ENCODE peak calls at places on chromosomes 1 and 21, in six cellular contexts. P is esophagus squamous epithelium, T is lower lobe of right lung, L is mesendoderm, N is Panc1, D is dorsolateral prefrontal cortex. O is an unnamed sample.

GRCh38 chr1:241714321-241715218 is 62.5 kb downstream of the WDR64 start:
- DNase-seq in P (no peak), D (no peak), N (no peak), T (no peak), L (no peak), O (no peak)

GRCh38 chr1:71080178-71080781 is 555 bp downstream of the ZRANB2 start:
- DNase-seq in T (no peak), N (no peak), D (peak), P (no peak), L (peak), O (peak)

GRCh38 chr1:110542730-110543129 is 23.8 kb upstream of the KCNA10 start:
- DNase-seq in P (no peak), D (no peak), L (peak), N (no peak), T (no peak), O (no peak)

GRCh38 chr21:34261841-34262832 is 101.7 kb upstream of the KCNE2 start:
- DNase-seq in N (no peak), T (no peak), P (no peak), D (no peak), L (no peak), O (peak)

GRCh38 chr1:110225212-110225611 is 15.1 kb downstream of the KCNC4 start:
- DNase-seq in P (no peak), L (no peak), N (no peak), T (no peak), D (no peak), O (no peak)

GRCh38 chr1:205950280-205950679 is 7.0 kb upstream of the SLC26A9 start:
- DNase-seq in D (peak), L (no peak), P (no peak), T (no peak), N (no peak), O (peak)

GRCh38 chr1:179599623-179600249 is 8.1 kb downstream of the TDRD5 start:
- DNase-seq in L (no peak), T (no peak), D (no peak), N (no peak), P (no peak), O (peak)

GRCh38 chr1:58786184-58786926 is 2.5 kb upstream of the JUN start:
- DNase-seq in D (no peak), T (no peak), N (no peak), P (no peak), L (no peak), O (no peak)

GRCh38 chr1:64019818-64020217 is 183.6 kb upstream of the UBE2U start:
- DNase-seq in L (peak), N (no peak), T (no peak), D (no peak), P (no peak), O (no peak)

GRCh38 chr1:64129708-64130107 is 73.7 kb upstream of the UBE2U start:
- DNase-seq in P (no peak), D (no peak), N (no peak), T (no peak), L (no peak), O (no peak)

GRCh38 chr1:61318319-61319125 is 236.2 kb downstream of the NFIA start:
- DNase-seq in T (no peak), P (no peak), L (no peak), D (no peak), N (no peak), O (peak)

GRCh38 chr1:63073530-63074306 is 248.6 kb upstream of the FOXD3 start:
- DNase-seq in N (no peak), P (no peak), L (peak), D (peak), T (no peak), O (peak)

GRCh38 chr1:237938553-237938952 is 47.8 kb upstream of the ZP4 start:
- DNase-seq in T (no peak), D (no peak), L (peak), N (no peak), P (no peak), O (no peak)

GRCh38 chr1:113519561-113519960 is 129.2 kb downstream of the MAGI3 start:
- DNase-seq in D (no peak), N (peak), T (no peak), P (no peak), L (peak), O (no peak)

GRCh38 chr1:30526652-30527345 is 196.6 kb downstream of the MATN1 start:
- DNase-seq in L (no peak), N (no peak), P (no peak), T (no peak), D (no peak), O (no peak)

GRCh38 chr21:28615276-28615675 is 377.4 kb downstream of the LTN1 start:
- DNase-seq in N (no peak), L (peak), P (no peak), T (no peak), D (no peak), O (no peak)

GRCh38 chr1:244395965-244396364 is 55.7 kb downstream of the ADSS2 start:
- DNase-seq in N (no peak), T (no peak), L (peak), P (no peak), D (no peak), O (no peak)

GRCh38 chr1:90613371-90613770 is 103.7 kb downstream of the BARHL2 start:
- DNase-seq in D (no peak), N (no peak), L (peak), T (no peak), P (no peak), O (no peak)

GRCh38 chr1:189775343-189775742 is 702.3 kb downstream of the BRINP3 start:
- DNase-seq in N (no peak), P (no peak), L (peak), T (no peak), D (no peak), O (no peak)

GRCh38 chr1:9198538-9199361 is 35.8 kb upstream of the H6PD start:
- DNase-seq in L (peak), N (no peak), P (no peak), T (no peak), D (no peak), O (no peak)

GRCh38 chr1:19809044-19809750 is 5.9 kb downstream of the RNF186 start:
- DNase-seq in D (no peak), P (no peak), T (no peak), L (no peak), N (no peak), O (no peak)

GRCh38 chr1:46202975-46203737 is at the start of gene LURAP1:
- DNase-seq in N (no peak), L (peak), D (peak), T (peak), P (no peak), O (peak)

GRCh38 chr1:11736746-11737639 is 1.1 kb downstream of the AGTRAP start:
- DNase-seq in L (peak), T (peak), N (no peak), P (no peak), D (no peak), O (peak)

GRCh38 chr1:153402226-153402625 is 11.4 kb upstream of the S100A8 start:
- DNase-seq in P (no peak), D (no peak), T (no peak), N (no peak), L (no peak), O (no peak)

GRCh38 chr1:59046730-59047157 is 250.2 kb upstream of the FGGY start:
- DNase-seq in L (peak), P (no peak), T (no peak), D (no peak), N (no peak), O (no peak)

GRCh38 chr1:105137543-105138444 is 1388.1 kb downstream of the AMY1C start:
- DNase-seq in P (no peak), D (no peak), N (no peak), L (peak), T (no peak), O (no peak)

GRCh38 chr1:186442651-186443114 is 18.2 kb downstream of the PDC start:
- DNase-seq in N (no peak), T (no peak), L (no peak), D (no peak), P (no peak), O (no peak)

GRCh38 chr1:186438567-186438966 is 22.3 kb downstream of the PDC start:
- DNase-seq in L (no peak), P (no peak), N (no peak), D (no peak), T (no peak), O (no peak)

GRCh38 chr1:186446138-186446537 is 14.8 kb downstream of the PDC start:
- DNase-seq in N (no peak), D (no peak), T (no peak), P (no peak), L (no peak), O (no peak)

GRCh38 chr1:186440584-186440983 is 20.3 kb downstream of the PDC start:
- DNase-seq in D (no peak), N (no peak), T (no peak), P (no peak), L (peak), O (no peak)

DNA sequence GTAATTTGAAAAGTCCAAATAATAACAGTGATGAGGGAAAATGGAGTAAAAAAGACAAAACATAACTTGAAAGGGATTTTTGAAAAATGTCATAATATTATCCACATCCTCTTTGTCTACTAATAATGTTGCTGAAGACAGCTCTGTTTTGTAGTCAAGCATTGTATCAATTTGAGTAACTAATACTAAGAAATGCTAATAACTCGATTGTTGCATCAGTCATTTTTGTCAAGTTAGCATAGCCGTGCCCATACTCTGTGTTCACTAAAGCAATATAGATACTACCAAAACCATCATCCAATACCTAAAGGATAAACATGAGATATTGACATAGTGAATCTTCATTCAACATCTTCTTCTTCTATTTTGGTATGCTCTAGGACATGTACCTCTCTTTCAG is 17.3 kb downstream of the PDC start:
- DNase-seq in N (no peak), P (no peak), L (no peak), D (no peak), T (no peak), O (no peak)
- H3K27ac ChIP-seq in N (no peak), P (no peak), L (no peak), D (no peak), T (no peak), O (no peak)

GRCh38 chr1:186896211-186896610 is 67.5 kb downstream of the PLA2G4A start:
- DNase-seq in T (no peak), L (no peak), P (no peak), N (no peak), D (no peak), O (no peak)

GRCh38 chr1:186899577-186899976 is 70.8 kb downstream of the PLA2G4A start:
- DNase-seq in D (no peak), L (no peak), T (no peak), N (no peak), P (no peak), O (no peak)

GRCh38 chr1:186894415-186894814 is 65.7 kb downstream of the PLA2G4A start:
- DNase-seq in P (no peak), N (no peak), L (no peak), T (no peak), D (no peak), O (no peak)

GRCh38 chr1:186899977-186900376 is 71.2 kb downstream of the PLA2G4A start:
- DNase-seq in P (no peak), N (no peak), T (no peak), D (no peak), L (no peak), O (no peak)

GRCh38 chr1:186897008-186897407 is 68.3 kb downstream of the PLA2G4A start:
- DNase-seq in T (no peak), D (no peak), L (no peak), P (no peak), N (no peak), O (no peak)
- H3K27ac ChIP-seq in T (no peak), D (no peak), L (no peak), P (peak), N (no peak), O (no peak)

DNA sequence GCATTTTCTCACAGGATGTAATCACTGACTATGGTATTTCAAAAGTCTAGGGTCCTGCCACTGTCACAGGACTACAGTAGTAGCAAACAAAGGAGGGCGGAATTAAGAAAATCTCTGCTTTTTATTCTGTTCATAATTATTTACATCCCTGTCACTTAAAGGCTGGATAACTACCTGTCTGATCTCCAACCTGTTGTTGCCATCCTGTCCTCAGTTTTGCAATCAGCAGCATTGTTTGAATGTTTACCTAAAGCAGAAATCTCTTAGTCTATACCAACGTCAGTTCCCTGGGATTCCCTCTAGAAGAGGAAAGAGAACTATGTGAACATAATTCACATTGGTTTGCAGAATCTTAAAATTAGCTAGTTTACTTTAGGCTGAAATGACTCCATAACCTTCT is 218.5 kb downstream of the PBX1 start:
- DNase-seq in D (no peak), T (no peak), P (no peak), L (no peak), N (no peak), O (no peak)
- H3K27ac ChIP-seq in D (no peak), T (no peak), P (no peak), L (no peak), N (no peak), O (no peak)

GRCh38 chr1:36366091-36366661 is 19.5 kb downstream of the STK40 start:
- DNase-seq in T (peak), N (no peak), D (peak), L (peak), P (no peak), O (no peak)
- H3K27ac ChIP-seq in T (peak), N (no peak), D (peak), L (no peak), P (peak), O (peak)

GRCh38 chr1:25796807-25797458 is 3.1 kb upstream of the SELENON start:
- DNase-seq in N (peak), T (peak), D (peak), P (no peak), L (peak), O (peak)

GRCh38 chr1:25797939-25798338 is 2.1 kb upstream of the SELENON start:
- DNase-seq in D (no peak), L (peak), P (no peak), T (no peak), N (no peak), O (no peak)

GRCh38 chr1:25799758-25800537 is at the start of gene SELENON:
- DNase-seq in P (no peak), N (no peak), D (peak), L (peak), T (peak), O (peak)

GRCh38 chr1:25799346-25799720 is 660 bp upstream of the SELENON start:
- DNase-seq in D (no peak), L (no peak), T (no peak), N (no peak), P (no peak), O (no peak)

DNA sequence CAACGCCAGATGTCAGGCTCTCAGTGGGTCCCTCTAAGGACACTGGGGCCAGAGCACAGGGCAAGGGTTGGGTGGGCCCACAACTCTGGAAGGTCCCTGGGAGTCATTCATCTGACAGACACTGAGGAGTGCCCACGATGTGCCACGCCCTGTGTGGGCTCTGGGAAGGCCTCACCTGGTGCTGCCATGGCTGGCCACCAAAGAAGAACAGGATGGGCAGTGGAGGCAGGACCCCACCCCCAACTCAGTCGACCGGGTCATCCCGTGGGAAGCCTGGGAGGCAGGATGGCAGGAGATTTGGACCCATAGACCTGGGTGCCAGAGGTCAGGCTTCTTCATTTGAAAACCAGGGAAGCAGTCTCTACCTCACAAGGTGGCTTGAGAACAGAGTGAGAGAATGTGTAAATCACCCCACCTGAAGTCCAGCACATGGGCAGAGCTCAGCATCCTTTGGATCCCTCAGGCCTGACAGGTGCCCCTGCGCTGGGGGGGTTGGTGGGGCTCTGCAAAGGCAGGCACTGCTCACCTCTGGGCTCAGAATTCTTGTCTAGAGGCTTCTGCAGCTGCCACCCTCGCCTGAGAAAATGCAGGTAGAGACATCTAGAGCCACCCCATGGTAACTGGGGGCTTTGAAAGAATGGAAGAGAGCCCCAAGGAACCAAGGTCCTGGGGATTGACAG is 1.2 kb upstream of the SELENON start:
- DNase-seq in P (no peak), N (no peak), D (no peak), L (no peak), T (no peak), O (no peak)
- H3K27ac ChIP-seq in P (peak), N (no peak), D (peak), L (no peak), T (peak), O (no peak)

GRCh38 chr1:67580671-67581403 is 104.2 kb upstream of the GADD45A start:
- DNase-seq in L (peak), T (no peak), N (no peak), D (no peak), P (no peak), O (no peak)

GRCh38 chr1:67584938-67585337 is 100.1 kb upstream of the GADD45A start:
- DNase-seq in P (no peak), L (no peak), T (no peak), D (no peak), N (no peak), O (peak)

GRCh38 chr1:67579623-67580394 is 105.2 kb upstream of the GADD45A start:
- DNase-seq in L (no peak), T (no peak), P (no peak), N (no peak), D (no peak), O (no peak)

GRCh38 chr1:67583462-67583950 is 101.5 kb upstream of the GADD45A start:
- DNase-seq in T (no peak), N (no peak), P (no peak), L (no peak), D (no peak), O (no peak)

DNA sequence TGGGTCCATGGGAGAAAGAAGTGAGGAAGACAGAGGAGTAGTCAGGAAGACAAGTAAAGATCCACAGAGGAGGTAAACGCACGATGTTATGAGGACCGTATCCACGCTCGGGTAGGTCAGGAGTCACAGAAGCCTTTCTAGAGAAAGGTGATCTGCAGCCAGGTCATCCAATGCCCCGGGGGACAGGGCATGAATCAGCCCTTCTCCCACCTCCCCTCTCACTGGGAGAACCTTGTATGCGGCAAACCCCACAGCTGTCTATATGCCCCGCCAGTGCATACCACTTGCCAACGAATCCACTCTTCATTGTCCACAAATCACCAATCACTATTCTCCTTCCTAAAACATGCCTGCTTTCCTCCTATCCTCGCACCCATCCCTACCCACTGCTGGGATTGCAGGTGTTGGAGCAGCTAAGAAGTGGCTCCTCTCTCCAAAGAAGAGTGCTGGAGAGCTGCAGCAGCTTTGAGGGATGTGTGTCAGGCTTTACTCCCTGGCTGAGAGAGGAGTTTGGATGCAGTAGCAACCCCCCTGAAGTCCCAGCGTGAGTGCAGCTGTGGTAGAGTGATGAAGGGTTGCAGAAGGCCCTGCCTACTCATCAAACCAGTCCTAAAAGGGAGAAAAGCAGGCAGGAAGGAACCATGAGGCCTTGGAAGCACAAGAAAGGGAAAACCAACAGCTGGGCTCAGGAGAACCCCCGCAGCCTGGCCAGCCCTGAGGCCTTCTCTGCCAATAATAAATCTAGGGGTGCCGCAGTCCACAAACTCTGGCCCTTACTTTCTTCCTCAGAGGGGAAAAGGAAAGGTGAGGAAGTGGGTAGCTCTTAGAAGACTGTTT is 102.2 kb upstream of the GADD45A start:
- DNase-seq in T (no peak), L (no peak), P (no peak), D (no peak), N (no peak), O (no peak)
- H3K27ac ChIP-seq in T (no peak), L (no peak), P (peak), D (no peak), N (peak), O (no peak)

DNA sequence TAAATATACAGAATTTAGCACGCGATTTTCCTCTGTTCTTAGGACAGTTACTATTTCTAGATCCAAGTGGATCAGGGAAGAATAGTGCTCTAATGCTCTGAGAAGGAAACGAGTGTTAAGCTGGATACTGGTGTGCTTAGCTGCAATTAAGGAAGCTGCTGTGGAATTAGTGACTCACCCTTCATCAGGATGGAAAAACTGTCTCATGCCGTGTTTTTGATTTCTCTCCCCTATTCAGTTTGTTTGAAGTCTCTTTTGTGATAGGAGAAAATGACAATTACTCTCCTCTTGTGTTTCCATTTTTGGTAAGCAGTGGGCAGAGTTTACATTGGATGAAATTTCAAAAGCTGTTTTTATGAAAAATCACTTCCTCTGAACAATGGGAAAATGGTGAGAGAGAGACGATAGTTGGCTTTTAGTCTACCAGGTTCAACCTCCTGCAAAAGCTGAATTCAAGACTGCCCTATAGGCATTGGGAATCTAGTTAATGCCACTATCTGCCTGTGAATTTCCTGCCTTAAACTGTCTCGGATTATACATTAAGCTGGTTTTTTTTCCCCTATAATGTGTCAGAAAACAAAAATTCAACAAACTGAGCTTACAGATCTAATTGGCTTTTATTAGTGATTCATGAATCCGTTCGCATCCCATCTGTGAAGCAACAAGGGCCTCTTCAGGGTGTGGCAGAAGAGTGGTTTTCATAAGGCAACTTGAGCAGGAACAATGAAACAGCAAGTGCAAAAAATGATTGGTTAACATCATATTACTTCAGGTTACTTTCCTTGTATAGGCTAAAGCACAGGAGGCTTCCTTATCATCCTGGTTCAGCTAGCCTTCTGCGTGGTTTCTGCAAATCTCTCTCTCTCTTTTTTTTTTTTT is 179.9 kb downstream of the ST6GALNAC3 start:
- DNase-seq in N (no peak), D (no peak), P (no peak), L (peak), T (no peak), O (no peak)
- H3K27ac ChIP-seq in N (no peak), D (peak), P (peak), L (no peak), T (no peak), O (no peak)